ENCODE peak calls at places on chromosomes 3 and 15, in seven cellular contexts. U is hepatocyte, T is Peyer's patch, B is HCT116, W is upper lobe of right lung, D is SJSA1, N is ascending aorta. R is an unnamed sample. For H3K27me3 and H3K4me1, the result is how much of the 10 kb centered on the place peaks cover.

GRCh38 chr3:171195686-171196085 is 169.2 kb upstream of the SLC2A2 start:
- DNase-seq in D (no peak), U (no peak), N (no peak), B (no peak), T (no peak), W (no peak), R (no peak)

GRCh38 chr15:28935316-28935715 is 49.5 kb downstream of the APBA2 start:
- DNase-seq in U (no peak), N (no peak), D (no peak), B (no peak), T (peak), W (peak), R (peak)

GRCh38 chr15:72339777-72340177 is 19.8 kb upstream of the CELF6 start:
- DNase-seq in W (no peak), U (peak), B (no peak), D (no peak), T (no peak), N (no peak), R (peak)

GRCh38 chr3:82163907-82164520 is 402.6 kb upstream of the GBE1 start:
- DNase-seq in U (no peak), W (no peak), T (no peak), D (no peak), B (peak), N (no peak), R (no peak)

GRCh38 chr15:81987628-81988027 is 58.2 kb downstream of the MEX3B start:
- DNase-seq in W (no peak), B (no peak), U (no peak), T (no peak), N (no peak), D (no peak), R (no peak)

GRCh38 chr3:149559989-149560388 is 85.5 kb downstream of the TM4SF4 start:
- DNase-seq in U (no peak), N (no peak), W (no peak), D (no peak), B (no peak), T (no peak), R (no peak)

GRCh38 chr3:36866358-36866757 is 78.5 kb downstream of the TRANK1 start:
- DNase-seq in B (no peak), D (no peak), N (no peak), W (no peak), T (no peak), U (no peak), R (no peak)

GRCh38 chr15:76286231-76286879 is 24.9 kb downstream of the ETFA start:
- DNase-seq in T (no peak), B (no peak), D (no peak), N (no peak), U (no peak), W (no peak), R (no peak)

GRCh38 chr3:188241072-188241471 is 87.1 kb downstream of the LPP start:
- DNase-seq in N (no peak), B (no peak), U (peak), T (no peak), D (no peak), W (no peak), R (peak)

GRCh38 chr3:182508896-182509295 is 284.4 kb upstream of the ATP11B start:
- DNase-seq in U (no peak), W (no peak), B (no peak), N (no peak), T (no peak), D (no peak), R (no peak)

GRCh38 chr3:137866933-137867332 is 102.8 kb downstream of the SOX14 start:
- DNase-seq in U (no peak), D (no peak), T (no peak), W (no peak), B (no peak), N (no peak), R (no peak)

GRCh38 chr3:119579366-119580147 is at the start of gene ADPRH:
- DNase-seq in N (peak), D (peak), U (peak), B (peak), W (peak), T (peak), R (peak)

GRCh38 chr3:116338713-116339112 is 106.6 kb downstream of the LSAMP start:
- DNase-seq in U (no peak), N (no peak), W (no peak), B (no peak), D (no peak), T (no peak), R (no peak)

GRCh38 chr3:182708810-182709209 is 84.5 kb upstream of the ATP11B start:
- DNase-seq in U (no peak), B (no peak), T (no peak), D (no peak), N (no peak), W (no peak), R (no peak)

GRCh38 chr3:64344721-64345207 is 119.5 kb upstream of the PRICKLE2 start:
- DNase-seq in N (no peak), W (no peak), B (no peak), U (peak), T (no peak), D (peak), R (no peak)

GRCh38 chr15:66864871-66865281 is 162.8 kb downstream of the SMAD6 start:
- DNase-seq in U (no peak), D (peak), N (no peak), W (no peak), T (no peak), B (no peak), R (no peak)

GRCh38 chr3:38573606-38574005 is 75.9 kb downstream of the SCN5A start:
- DNase-seq in D (peak), T (peak), N (peak), U (no peak), B (no peak), W (no peak), R (no peak)

GRCh38 chr15:56052389-56053045 is 59.1 kb upstream of the NEDD4 start:
- DNase-seq in T (no peak), N (no peak), B (peak), W (no peak), U (peak), D (no peak), R (no peak)

GRCh38 chr3:17478673-17479072 is 263.8 kb downstream of the TBC1D5 start:
- DNase-seq in B (peak), N (no peak), W (no peak), D (no peak), T (no peak), U (peak), R (no peak)

GRCh38 chr15:64232400-64232799 is 69.6 kb upstream of the PPIB start:
- DNase-seq in B (no peak), T (no peak), D (no peak), N (no peak), W (no peak), U (no peak), R (no peak)

GRCh38 chr3:171225698-171226097 is 199.2 kb upstream of the SLC2A2 start:
- DNase-seq in N (no peak), U (no peak), D (no peak), B (no peak), T (no peak), W (no peak), R (no peak)

GRCh38 chr3:25558106-25558505 is 106.6 kb downstream of the TOP2B start:
- DNase-seq in D (no peak), T (no peak), N (no peak), B (no peak), W (no peak), U (no peak), R (no peak)

GRCh38 chr3:16513141-16514020 is at the start of gene RFTN1:
- DNase-seq in U (peak), N (peak), D (peak), T (peak), B (no peak), W (peak), R (peak)

GRCh38 chr3:9398715-9399708 is 1.6 kb downstream of the SETD5 start:
- DNase-seq in B (no peak), T (no peak), D (no peak), N (no peak), U (peak), W (no peak), R (no peak)

GRCh38 chr3:123949606-123950005 is 11.4 kb downstream of the CCDC14 start:
- DNase-seq in N (no peak), T (no peak), W (no peak), B (no peak), U (no peak), D (no peak), R (no peak)

GRCh38 chr3:105906345-105906744 is 37.5 kb upstream of the CBLB start:
- DNase-seq in W (no peak), T (no peak), D (no peak), U (no peak), N (no peak), B (no peak), R (no peak)

GRCh38 chr3:108552267-108553159 is 36.7 kb downstream of the CIP2A start:
- DNase-seq in B (peak), W (no peak), N (no peak), U (peak), T (no peak), D (no peak), R (no peak)

GRCh38 chr3:8324727-8325126 is 176.9 kb upstream of the LMCD1 start:
- DNase-seq in T (no peak), N (no peak), U (peak), D (no peak), W (no peak), B (peak), R (peak)

GRCh38 chr15:78065284-78065872 is 12.1 kb downstream of the TBC1D2B start:
- DNase-seq in N (peak), W (peak), T (no peak), D (peak), B (no peak), U (peak), R (no peak)

GRCh38 chr3:88195951-88196434 is 46.2 kb downstream of the C3orf38 start:
- DNase-seq in B (no peak), T (no peak), U (no peak), N (no peak), D (no peak), W (no peak), R (no peak)

GRCh38 chr15:22229971-22230815 is 149.9 kb downstream of the OR4M2 start:
- DNase-seq in T (no peak), B (no peak), N (no peak), U (no peak), D (no peak), W (peak), R (no peak)

GRCh38 chr15:80464952-80465645 is 60.9 kb downstream of the ARNT2 start:
- DNase-seq in U (no peak), T (no peak), D (no peak), B (no peak), W (no peak), N (no peak), R (no peak)

GRCh38 chr3:115913069-115913686 is 289.9 kb downstream of the GAP43 start:
- DNase-seq in B (no peak), W (no peak), D (no peak), T (no peak), U (no peak), N (no peak), R (no peak)

DNA sequence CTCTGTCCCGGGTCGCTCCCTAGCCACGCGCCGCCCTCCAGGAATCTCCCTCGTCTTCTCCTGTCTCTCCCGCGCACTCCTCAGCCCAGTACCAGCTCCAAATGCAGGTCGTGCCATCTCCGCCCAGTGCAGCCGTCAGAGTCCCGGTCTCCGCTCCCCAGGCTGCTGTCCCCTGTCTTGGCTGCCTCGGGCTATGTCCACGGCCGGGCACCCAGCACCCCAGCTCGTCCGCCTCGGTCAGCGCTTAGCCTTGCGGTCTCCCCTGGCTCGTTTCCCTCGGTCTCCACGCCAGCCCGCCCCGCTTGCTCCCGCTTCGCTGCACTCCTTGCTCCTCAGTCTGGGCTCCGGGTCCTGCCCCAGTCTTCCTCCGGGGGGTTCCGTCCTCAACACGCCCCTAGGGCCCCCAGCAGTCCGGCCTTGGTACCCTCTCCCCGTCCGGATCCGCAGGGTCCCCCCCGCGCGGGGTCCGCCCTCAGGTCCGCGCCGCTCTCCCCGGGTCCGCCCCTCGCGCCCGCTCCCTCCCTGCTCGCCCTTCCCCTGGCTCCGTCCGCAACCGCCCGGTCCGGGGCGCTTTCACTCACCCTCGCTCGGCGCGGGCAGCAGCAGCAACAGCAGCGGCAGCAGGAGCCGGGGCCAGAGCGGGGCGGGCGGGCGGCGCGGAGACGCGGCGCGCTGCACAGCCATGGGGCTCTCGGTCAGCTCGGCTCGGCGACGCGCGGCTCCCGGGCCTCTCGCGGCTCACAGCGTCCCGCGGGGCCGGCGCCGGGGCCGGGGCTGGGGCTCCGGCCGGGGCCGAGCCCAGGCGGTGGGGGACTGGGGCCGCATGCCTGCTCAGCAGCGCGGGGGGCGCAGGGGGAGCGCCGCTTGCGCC is 462 bp downstream of the IGDCC3 start:
- DNase-seq in D (no peak), N (no peak), U (peak), W (peak), T (peak), B (no peak), R (peak)
- H3K27me3 ChIP-seq in D (half or more), N (under half), U (under half), W (half or more), T (under half), B (under half), R (under half)

GRCh38 chr3:195801251-195802183 is 10.2 kb downstream of the MUC4 start:
- DNase-seq in N (no peak), T (peak), W (no peak), U (no peak), D (no peak), B (no peak), R (no peak)
- H3K4me1 ChIP-seq in N (under half), T (under half), W (under half), U (under half), D (under half), B (under half), R (under half)

DNA sequence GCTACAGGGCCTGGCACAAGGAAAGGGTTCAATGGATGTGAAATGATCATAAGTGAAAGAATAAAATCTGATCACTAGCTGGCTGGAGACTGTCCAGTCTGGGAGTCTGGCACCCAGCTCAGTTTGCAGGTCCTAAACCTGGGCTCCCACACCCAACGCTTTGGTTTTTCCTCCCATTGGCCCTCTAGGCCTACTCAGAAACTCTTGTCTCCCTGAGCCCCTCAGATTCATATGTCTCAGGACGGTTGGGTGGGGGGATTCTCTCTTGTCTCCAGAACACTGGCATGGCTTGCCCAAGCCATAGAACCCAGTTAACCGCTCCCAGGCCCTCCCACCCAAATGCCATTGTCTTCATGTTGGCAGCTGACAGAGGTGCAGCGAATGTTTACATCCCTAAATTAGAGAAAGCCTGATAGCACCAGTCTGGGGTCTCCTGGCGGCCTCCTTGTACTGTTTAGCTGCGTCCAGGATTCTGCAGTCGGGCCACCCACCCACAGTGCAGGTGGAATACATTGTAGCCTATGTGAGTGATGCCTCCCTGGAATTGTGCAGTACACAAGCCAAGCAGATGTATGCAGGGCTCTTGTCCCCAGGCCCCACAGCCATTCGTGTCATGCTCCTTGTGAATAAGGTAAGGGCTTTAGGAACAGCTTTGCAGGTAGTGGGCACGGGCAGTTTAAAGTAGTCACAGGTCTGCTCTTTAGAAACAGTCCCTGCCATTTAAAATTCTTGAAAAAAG is 266.3 kb downstream of the XXYLT1 start:
- DNase-seq in D (peak), T (no peak), N (peak), W (peak), U (no peak), B (no peak), R (no peak)
- H3K27me3 ChIP-seq in D (under half), T (under half), N (under half), W (under half), U (under half), B (under half), R (under half)

GRCh38 chr3:114213669-114214541 is 23.5 kb downstream of the ZNF80 start:
- DNase-seq in W (no peak), D (no peak), T (no peak), U (no peak), B (no peak), N (no peak), R (peak)
- H3K4me1 ChIP-seq in W (under half), D (under half), T (under half), U (under half), B (under half), N (under half), R (under half)

GRCh38 chr3:23804441-23805227 is 1.1 kb upstream of the UBE2E1 start:
- DNase-seq in U (peak), B (no peak), T (no peak), D (no peak), W (no peak), N (no peak), R (no peak)

GRCh38 chr3:23807161-23808015 is 1.6 kb downstream of the UBE2E1 start:
- DNase-seq in W (no peak), B (no peak), N (no peak), U (peak), D (no peak), T (no peak), R (no peak)

GRCh38 chr3:23806322-23807160 is 786 bp downstream of the UBE2E1 start:
- DNase-seq in U (peak), B (no peak), W (peak), N (peak), D (peak), T (peak), R (peak)

GRCh38 chr3:23805228-23805880 is 401 bp upstream of the UBE2E1 start:
- DNase-seq in D (no peak), U (no peak), B (no peak), W (no peak), T (no peak), N (no peak), R (no peak)

GRCh38 chr3:23805881-23806321 is at the start of gene UBE2E1:
- DNase-seq in B (peak), D (peak), T (peak), U (peak), N (peak), W (peak), R (peak)
- H3K27me3 ChIP-seq in B (under half), D (under half), T (under half), U (under half), N (under half), W (under half), R (under half)

R was measured in BE2C.